ENCODE peak calls at places on chromosomes 3 and 15, in six cellular contexts. U, G, C, W, X and V are unnamed samples.

GRCh38 chr3:181555681-181556080 is 156.0 kb upstream of the SOX2 start:
- DNase-seq in U (no peak), G (no peak), C (no peak), W (no peak), X (no peak), V (no peak)

GRCh38 chr3:188720636-188721035 is 451.1 kb upstream of the TPRG1 start:
- DNase-seq in U (no peak), G (no peak), C (no peak), W (no peak), X (no peak), V (no peak)

GRCh38 chr3:104810896-104811295 is 555.8 kb upstream of the ALCAM start:
- DNase-seq in U (no peak), G (no peak), C (no peak), W (peak; percentile 41), X (no peak), V (no peak)

GRCh38 chr3:133763797-133764734 is 17.9 kb downstream of the TF start:
- DNase-seq in U (no peak), G (no peak), C (no peak), W (no peak), X (no peak), V (peak; percentile 25)

GRCh38 chr15:89599021-89599420 is 23.8 kb downstream of the TICRR start:
- DNase-seq in U (no peak), G (no peak), C (no peak), W (no peak), X (no peak), V (no peak)

GRCh38 chr3:165638066-165638465 is 199.2 kb downstream of the BCHE start:
- DNase-seq in U (no peak), G (no peak), C (no peak), W (no peak), X (no peak), V (no peak)

GRCh38 chr3:193813506-193813850 is 220.5 kb downstream of the OPA1 start:
- DNase-seq in U (no peak), G (no peak), C (no peak), W (no peak), X (no peak), V (no peak)

GRCh38 chr15:57503051-57503702 is 88.5 kb upstream of the MYZAP start:
- DNase-seq in U (no peak), G (no peak), C (no peak), W (no peak), X (no peak), V (no peak)

GRCh38 chr15:101135532-101136166 is 116.2 kb downstream of the CHSY1 start:
- DNase-seq in U (no peak), G (no peak), C (no peak), W (no peak), X (no peak), V (no peak)

GRCh38 chr3:39141211-39141995 is 12.0 kb downstream of the CSRNP1 start:
- DNase-seq in U (no peak), G (no peak), C (peak; percentile 91), W (peak; percentile 91), X (no peak), V (no peak)

GRCh38 chr15:65835452-65835851 is 33.8 kb upstream of the RAB11A start:
- DNase-seq in U (no peak), G (no peak), C (no peak), W (no peak), X (no peak), V (no peak)

GRCh38 chr15:32641517-32642059 is at the start of gene SCG5:
- DNase-seq in U (no peak), G (no peak), C (no peak), W (no peak), X (no peak), V (peak; percentile 74)

GRCh38 chr15:96974761-96975160 is 644.3 kb downstream of the NR2F2 start:
- DNase-seq in U (no peak), G (no peak), C (no peak), W (no peak), X (no peak), V (no peak)

GRCh38 chr3:16130066-16130465 is 44.4 kb upstream of the GALNT15 start:
- DNase-seq in U (no peak), G (no peak), C (no peak), W (no peak), X (peak; percentile 99), V (peak; percentile 27)

GRCh38 chr3:171871392-171872274 is 28.5 kb downstream of the TMEM212 start:
- DNase-seq in U (no peak), G (no peak), C (no peak), W (no peak), X (no peak), V (no peak)

GRCh38 chr3:105367063-105367405 is 325 bp downstream of the ALCAM start:
- DNase-seq in U (peak; percentile 38), G (no peak), C (peak; percentile 46), W (peak; percentile 40), X (no peak), V (no peak)

GRCh38 chr3:64111872-64112271 is 88.6 kb upstream of the PSMD6 start:
- DNase-seq in U (no peak), G (no peak), C (no peak), W (no peak), X (no peak), V (no peak)

GRCh38 chr3:134952372-134952771 is 157.3 kb downstream of the EPHB1 start:
- DNase-seq in U (no peak), G (no peak), C (no peak), W (no peak), X (no peak), V (no peak)

GRCh38 chr15:70715840-70716510 is 47.4 kb downstream of the UACA start:
- DNase-seq in U (no peak), G (no peak), C (no peak), W (no peak), X (no peak), V (no peak)

GRCh38 chr15:69390575-69390974 is 23.6 kb upstream of the KIF23 start:
- DNase-seq in U (no peak), G (no peak), C (no peak), W (no peak), X (peak; percentile 68), V (no peak)

GRCh38 chr3:169764164-169764452 is 752 bp downstream of the TERC start:
- DNase-seq in U (no peak), G (no peak), C (no peak), W (no peak), X (no peak), V (no peak)

GRCh38 chr3:46812237-46812791 is 50.9 kb downstream of the MYL3 start:
- DNase-seq in U (peak; percentile 81), G (peak; percentile 54), C (peak; percentile 67), W (peak; percentile 77), X (no peak), V (no peak)

GRCh38 chr15:70742928-70743327 is 20.4 kb downstream of the UACA start:
- DNase-seq in U (no peak), G (no peak), C (no peak), W (no peak), X (no peak), V (no peak)

GRCh38 chr3:117278424-117279190 is 569.0 kb downstream of the TUSC7 start:
- DNase-seq in U (no peak), G (no peak), C (no peak), W (peak; percentile 27), X (no peak), V (no peak)

GRCh38 chr15:99440551-99441426 is 125.0 kb upstream of the MEF2A start:
- DNase-seq in U (peak; percentile 16), G (no peak), C (no peak), W (peak; percentile 25), X (no peak), V (no peak)

GRCh38 chr15:96331141-96331941 is 841 bp downstream of the NR2F2 start:
- DNase-seq in U (no peak), G (no peak), C (no peak), W (no peak), X (no peak), V (no peak)

GRCh38 chr3:35800960-35801459 is 161.7 kb downstream of the ARPP21 start:
- DNase-seq in U (no peak), G (no peak), C (no peak), W (no peak), X (no peak), V (no peak)

GRCh38 chr3:169931747-169932520 is 20.6 kb downstream of the SAMD7 start:
- DNase-seq in U (no peak), G (no peak), C (no peak), W (no peak), X (no peak), V (no peak)

GRCh38 chr15:74716647-74717046 is 8.7 kb downstream of the CYP1A1 start:
- DNase-seq in U (no peak), G (no peak), C (no peak), W (no peak), X (no peak), V (no peak)

GRCh38 chr15:50298340-50298739 is 32.8 kb upstream of the HDC start:
- DNase-seq in U (no peak), G (no peak), C (no peak), W (no peak), X (no peak), V (no peak)

GRCh38 chr3:127045435-127046045 is 62.6 kb downstream of the PLXNA1 start:
- DNase-seq in U (no peak), G (no peak), C (no peak), W (no peak), X (no peak), V (no peak)

GRCh38 chr15:70519616-70520015 is 243.7 kb downstream of the UACA start:
- DNase-seq in U (no peak), G (no peak), C (no peak), W (no peak), X (no peak), V (no peak)

GRCh38 chr15:49501586-49501985 is 78.5 kb downstream of the FGF7 start:
- DNase-seq in U (no peak), G (no peak), C (no peak), W (no peak), X (no peak), V (no peak)

GRCh38 chr3:123602325-123602724 is 17.5 kb upstream of the HACD2 start:
- DNase-seq in U (no peak), G (no peak), C (peak; percentile 40), W (no peak), X (no peak), V (no peak)

GRCh38 chr3:132180337-132180791 is 136.8 kb upstream of the ACP3 start:
- DNase-seq in U (no peak), G (no peak), C (peak; percentile 51), W (no peak), X (peak; percentile 19), V (peak; percentile 43)

GRCh38 chr3:170690133-170690981 is 104.5 kb upstream of the SLC7A14 start:
- DNase-seq in U (peak; percentile 40), G (no peak), C (peak; percentile 54), W (peak; percentile 77), X (no peak), V (peak; percentile 66)

GRCh38 chr15:30943654-30944335 is 40.1 kb downstream of the FAN1 start:
- DNase-seq in U (no peak), G (no peak), C (no peak), W (no peak), X (no peak), V (peak; percentile 18)

GRCh38 chr3:190105876-190106275 is 14.8 kb downstream of the P3H2 start:
- DNase-seq in U (no peak), G (no peak), C (no peak), W (no peak), X (peak; percentile 69), V (no peak)

GRCh38 chr3:100602506-100603444 is 6.6 kb upstream of the ADGRG7 start:
- DNase-seq in U (no peak), G (no peak), C (no peak), W (no peak), X (no peak), V (no peak)

GRCh38 chr3:126968328-126968994 is 14.5 kb upstream of the PLXNA1 start:
- DNase-seq in U (no peak), G (no peak), C (no peak), W (no peak), X (no peak), V (no peak)